ENCODE peak calls at places on chromosomes 7 and 10, in nine cellular contexts. I is suprapubic skin, Q is ovary, W is transverse colon, N is A549, R is sigmoid colon, L is stomach, X is upper lobe of left lung, A is HepG2. M is an unnamed sample.

GRCh38 chr7:7969306-7970112 is 913 bp downstream of the GLCCI1 start:
- DNase-seq in I (no peak), Q (peak), W (peak), N (peak), R (peak), L (peak), X (peak), A (no peak), M (peak)

GRCh38 chr10:43254881-43255643 is 11.8 kb downstream of the RASGEF1A start:
- DNase-seq in I (peak), Q (peak), W (no peak), N (no peak), R (no peak), L (peak), X (peak), A (no peak), M (no peak)

GRCh38 chr7:95549818-95550529 is 46.3 kb downstream of the PDK4 start:
- DNase-seq in I (peak), Q (peak), W (peak), N (peak), R (peak), L (peak), X (no peak), A (no peak), M (peak)

GRCh38 chr10:52740913-52741675 is 31.5 kb downstream of the MBL2 start:
- DNase-seq in I (no peak), Q (no peak), W (peak), N (peak), R (no peak), L (peak), X (no peak), A (peak), M (peak)

GRCh38 chr7:16755397-16755796 is 1.8 kb downstream of the TSPAN13 start:
- DNase-seq in I (no peak), Q (no peak), W (no peak), N (no peak), R (no peak), L (no peak), X (no peak), A (no peak), M (no peak)

GRCh38 chr10:110013615-110014293 is 6.0 kb downstream of the ADD3 start:
- DNase-seq in I (no peak), Q (no peak), W (no peak), N (no peak), R (no peak), L (no peak), X (no peak), A (peak), M (no peak)

GRCh38 chr10:96910488-96911395 is 78.6 kb downstream of the LCOR start:
- DNase-seq in I (no peak), Q (no peak), W (no peak), N (peak), R (no peak), L (no peak), X (no peak), A (peak), M (peak)

GRCh38 chr7:6271091-6271658 is 1.2 kb downstream of the CYTH3 start:
- DNase-seq in I (no peak), Q (peak), W (peak), N (peak), R (peak), L (peak), X (no peak), A (no peak), M (peak)

GRCh38 chr10:106816318-106817085 is 348.0 kb downstream of the SORCS1 start:
- DNase-seq in I (no peak), Q (no peak), W (peak), N (no peak), R (no peak), L (no peak), X (no peak), A (no peak), M (no peak)

GRCh38 chr10:35079763-35080162 is 10.4 kb downstream of the CUL2 start:
- DNase-seq in I (no peak), Q (no peak), W (no peak), N (peak), R (no peak), L (no peak), X (no peak), A (no peak), M (no peak)

GRCh38 chr10:101694674-101695403 is at the start of gene FBXW4:
- DNase-seq in I (peak), Q (peak), W (peak), N (peak), R (peak), L (peak), X (peak), A (peak), M (no peak)

GRCh38 chr10:124616040-124616835 is 127.9 kb downstream of the FAM53B start:
- DNase-seq in I (no peak), Q (no peak), W (no peak), N (no peak), R (no peak), L (no peak), X (peak), A (no peak), M (no peak)

GRCh38 chr7:151840088-151840910 is 36.6 kb downstream of the PRKAG2 start:
- DNase-seq in I (no peak), Q (no peak), W (no peak), N (no peak), R (no peak), L (no peak), X (no peak), A (no peak), M (no peak)

GRCh38 chr7:120588411-120588810 is 269.5 kb downstream of the TSPAN12 start:
- DNase-seq in I (no peak), Q (no peak), W (no peak), N (no peak), R (no peak), L (no peak), X (no peak), A (no peak), M (no peak)

GRCh38 chr7:69596056-69596455 is 2.2 kb upstream of the AUTS2 start:
- DNase-seq in I (no peak), Q (no peak), W (no peak), N (no peak), R (no peak), L (no peak), X (no peak), A (no peak), M (no peak)

GRCh38 chr10:29424017-29424416 is 135.1 kb downstream of the LYZL1 start:
- DNase-seq in I (no peak), Q (no peak), W (no peak), N (no peak), R (no peak), L (no peak), X (no peak), A (no peak), M (no peak)

GRCh38 chr7:27128034-27128433 is 2.5 kb downstream of the HOXA4 start:
- DNase-seq in I (no peak), Q (no peak), W (no peak), N (no peak), R (no peak), L (no peak), X (no peak), A (no peak), M (no peak)

GRCh38 chr7:112938895-112939588 is 147.6 kb downstream of the GPR85 start:
- DNase-seq in I (no peak), Q (peak), W (peak), N (peak), R (peak), L (no peak), X (no peak), A (peak), M (peak)

GRCh38 chr7:122132341-122132740 is 11.7 kb downstream of the AASS start:
- DNase-seq in I (no peak), Q (no peak), W (no peak), N (no peak), R (no peak), L (no peak), X (no peak), A (no peak), M (no peak)

GRCh38 chr7:44990520-44991023 is 9.4 kb upstream of the CCM2 start:
- DNase-seq in I (no peak), Q (no peak), W (no peak), N (no peak), R (no peak), L (no peak), X (no peak), A (no peak), M (no peak)

GRCh38 chr10:13725594-13725993 is 138.8 kb downstream of the PRPF18 start:
- DNase-seq in I (no peak), Q (no peak), W (no peak), N (no peak), R (no peak), L (no peak), X (no peak), A (peak), M (no peak)

GRCh38 chr7:41143074-41143473 is 559.8 kb downstream of the INHBA start:
- DNase-seq in I (no peak), Q (no peak), W (no peak), N (no peak), R (no peak), L (no peak), X (no peak), A (no peak), M (no peak)

GRCh38 chr10:34655286-34656170 is 159.6 kb downstream of the PARD3 start:
- DNase-seq in I (no peak), Q (no peak), W (peak), N (peak), R (no peak), L (peak), X (no peak), A (peak), M (no peak)

GRCh38 chr7:479115-479947 is 40.3 kb downstream of the PDGFA start:
- DNase-seq in I (no peak), Q (peak), W (no peak), N (no peak), R (peak), L (no peak), X (peak), A (no peak), M (no peak)

GRCh38 chr7:14740606-14741005 is 161.9 kb downstream of the DGKB start:
- DNase-seq in I (no peak), Q (no peak), W (no peak), N (no peak), R (no peak), L (no peak), X (no peak), A (no peak), M (no peak)

GRCh38 chr10:200405-200804 is 65.2 kb downstream of the ZMYND11 start:
- DNase-seq in I (no peak), Q (no peak), W (no peak), N (no peak), R (no peak), L (no peak), X (no peak), A (no peak), M (no peak)

GRCh38 chr10:101130984-101131961 is at the start of gene TLX1:
- DNase-seq in I (no peak), Q (no peak), W (no peak), N (no peak), R (peak), L (peak), X (peak), A (no peak), M (no peak)

GRCh38 chr7:452791-453455 is 66.7 kb downstream of the PDGFA start:
- DNase-seq in I (no peak), Q (no peak), W (no peak), N (no peak), R (no peak), L (no peak), X (peak), A (no peak), M (no peak)

GRCh38 chr7:7323352-7323751 is 141.0 kb downstream of the C1GALT1 start:
- DNase-seq in I (no peak), Q (no peak), W (no peak), N (no peak), R (no peak), L (no peak), X (no peak), A (no peak), M (no peak)

GRCh38 chr10:3588816-3589215 is 196.2 kb downstream of the KLF6 start:
- DNase-seq in I (no peak), Q (no peak), W (no peak), N (no peak), R (no peak), L (no peak), X (no peak), A (no peak), M (no peak)

GRCh38 chr10:103480521-103480920 is 1.5 kb upstream of the CALHM3 start:
- DNase-seq in I (no peak), Q (peak), W (no peak), N (no peak), R (no peak), L (no peak), X (no peak), A (no peak), M (no peak)

GRCh38 chr10:32889631-32890212 is 68.3 kb downstream of the ITGB1 start:
- DNase-seq in I (no peak), Q (no peak), W (no peak), N (no peak), R (no peak), L (no peak), X (no peak), A (no peak), M (no peak)
- TF ChIP-seq EP300 in I (no peak), Q (no peak), W (no peak), N (no peak), R (no peak), L (no peak), X (no peak), A (no peak), M (no peak)

GRCh38 chr10:118298787-118299186 is 43.3 kb downstream of the FAM204A start:
- DNase-seq in I (no peak), Q (no peak), W (no peak), N (no peak), R (no peak), L (no peak), X (no peak), A (no peak), M (no peak)

GRCh38 chr10:118305730-118306129 is 36.4 kb downstream of the FAM204A start:
- DNase-seq in I (no peak), Q (no peak), W (no peak), N (no peak), R (no peak), L (no peak), X (no peak), A (no peak), M (no peak)

GRCh38 chr10:118304521-118304920 is 37.6 kb downstream of the FAM204A start:
- DNase-seq in I (no peak), Q (no peak), W (peak), N (no peak), R (no peak), L (no peak), X (no peak), A (no peak), M (no peak)

GRCh38 chr10:118300266-118300665 is 41.9 kb downstream of the FAM204A start:
- DNase-seq in I (no peak), Q (no peak), W (no peak), N (no peak), R (no peak), L (no peak), X (no peak), A (no peak), M (no peak)

GRCh38 chr10:118301211-118301610 is 40.9 kb downstream of the FAM204A start:
- DNase-seq in I (no peak), Q (no peak), W (no peak), N (no peak), R (no peak), L (no peak), X (no peak), A (no peak), M (no peak)
- TF ChIP-seq EP300 in I (no peak), Q (no peak), W (no peak), N (no peak), R (no peak), L (no peak), X (no peak), A (no peak), M (no peak)

DNA sequence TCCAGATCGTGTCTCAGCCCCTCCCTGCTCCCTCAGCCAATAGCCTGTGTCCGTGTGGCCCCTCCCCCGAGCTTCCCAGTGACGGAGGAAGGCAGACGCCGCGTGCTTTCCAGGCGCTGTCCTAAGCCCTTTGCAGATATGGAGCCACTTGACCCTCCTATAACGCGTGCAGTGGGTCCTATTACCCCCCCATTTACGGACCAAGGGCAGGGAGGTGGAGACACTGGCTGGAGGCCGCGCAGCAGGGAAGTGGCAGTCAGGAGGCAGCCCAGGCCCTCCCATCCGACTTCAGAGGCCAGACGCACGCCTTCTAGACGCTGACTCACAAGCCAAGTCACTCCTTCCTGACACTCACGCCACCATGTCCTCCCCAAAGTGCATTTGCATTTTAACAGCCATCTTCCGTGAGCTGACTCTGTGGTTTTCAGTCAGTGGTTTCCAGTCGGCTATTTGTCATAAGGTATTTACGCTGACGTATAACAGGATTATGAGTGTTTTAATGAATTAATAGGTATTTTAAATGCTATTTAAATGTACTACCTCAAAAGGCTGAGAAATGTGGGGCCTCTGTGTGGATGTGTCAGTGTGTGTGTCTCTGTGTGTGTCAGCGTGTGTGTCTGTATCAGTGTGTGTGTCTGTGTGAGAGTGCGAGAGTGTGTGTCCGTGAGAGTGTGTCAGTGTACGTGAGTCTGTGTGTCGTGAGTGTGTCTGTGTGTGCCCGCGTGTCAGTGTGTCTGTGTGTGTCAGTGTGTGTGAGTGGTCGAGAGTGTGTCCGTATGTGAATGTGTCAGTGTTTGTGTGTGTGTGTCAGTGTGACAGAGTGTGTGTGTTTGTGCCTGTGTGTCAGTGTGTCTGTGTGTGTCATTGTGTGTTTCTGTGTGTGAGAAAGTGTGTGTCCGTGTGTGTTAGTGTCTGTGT is 92.1 kb upstream of the INSIG1 start:
- DNase-seq in I (peak), Q (peak), W (peak), N (peak), R (peak), L (peak), X (no peak), A (no peak), M (peak)
- TF ChIP-seq EP300 in I (no peak), Q (no peak), W (no peak), N (no peak), R (peak), L (no peak), X (peak), A (no peak), M (peak)

GRCh38 chr7:79502151-79502550 is 48.7 kb upstream of the MAGI2 start:
- DNase-seq in I (no peak), Q (no peak), W (no peak), N (no peak), R (no peak), L (no peak), X (no peak), A (no peak), M (no peak)

GRCh38 chr7:79506481-79506880 is 53.0 kb upstream of the MAGI2 start:
- DNase-seq in I (no peak), Q (no peak), W (no peak), N (no peak), R (no peak), L (no peak), X (no peak), A (peak), M (no peak)

GRCh38 chr7:79507161-79507560 is 53.7 kb upstream of the MAGI2 start:
- DNase-seq in I (no peak), Q (no peak), W (no peak), N (no peak), R (no peak), L (no peak), X (no peak), A (peak), M (no peak)

GRCh38 chr7:79504607-79505389 is 51.3 kb upstream of the MAGI2 start:
- DNase-seq in I (no peak), Q (peak), W (no peak), N (no peak), R (no peak), L (no peak), X (no peak), A (peak), M (no peak)
- TF ChIP-seq EP300 in I (no peak), Q (no peak), W (no peak), N (no peak), R (no peak), L (no peak), X (no peak), A (no peak), M (no peak)

DNA sequence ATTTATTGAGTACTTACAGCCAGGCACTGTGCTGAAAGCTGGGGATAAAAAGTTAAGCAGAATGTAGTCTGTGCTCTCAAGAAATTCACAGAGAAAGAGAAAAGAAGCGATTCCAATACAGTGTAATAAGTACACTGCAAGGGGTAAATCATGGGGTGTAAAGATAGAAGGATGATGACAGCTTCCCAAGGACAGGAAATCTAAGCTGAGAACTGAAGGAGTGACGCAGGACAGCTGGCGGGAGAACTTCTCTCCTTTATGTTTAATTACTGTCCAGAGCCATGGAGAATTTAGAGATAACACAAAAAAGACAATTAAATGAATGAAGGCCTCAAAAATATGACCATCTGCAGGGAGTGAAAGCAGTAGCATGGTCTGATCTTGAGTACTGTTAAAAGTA is 34.8 kb downstream of the C7orf33 start:
- DNase-seq in I (no peak), Q (no peak), W (no peak), N (no peak), R (no peak), L (no peak), X (no peak), A (no peak), M (no peak)
- TF ChIP-seq EP300 in I (no peak), Q (no peak), W (no peak), N (no peak), R (no peak), L (no peak), X (no peak), A (no peak), M (no peak)

DNA sequence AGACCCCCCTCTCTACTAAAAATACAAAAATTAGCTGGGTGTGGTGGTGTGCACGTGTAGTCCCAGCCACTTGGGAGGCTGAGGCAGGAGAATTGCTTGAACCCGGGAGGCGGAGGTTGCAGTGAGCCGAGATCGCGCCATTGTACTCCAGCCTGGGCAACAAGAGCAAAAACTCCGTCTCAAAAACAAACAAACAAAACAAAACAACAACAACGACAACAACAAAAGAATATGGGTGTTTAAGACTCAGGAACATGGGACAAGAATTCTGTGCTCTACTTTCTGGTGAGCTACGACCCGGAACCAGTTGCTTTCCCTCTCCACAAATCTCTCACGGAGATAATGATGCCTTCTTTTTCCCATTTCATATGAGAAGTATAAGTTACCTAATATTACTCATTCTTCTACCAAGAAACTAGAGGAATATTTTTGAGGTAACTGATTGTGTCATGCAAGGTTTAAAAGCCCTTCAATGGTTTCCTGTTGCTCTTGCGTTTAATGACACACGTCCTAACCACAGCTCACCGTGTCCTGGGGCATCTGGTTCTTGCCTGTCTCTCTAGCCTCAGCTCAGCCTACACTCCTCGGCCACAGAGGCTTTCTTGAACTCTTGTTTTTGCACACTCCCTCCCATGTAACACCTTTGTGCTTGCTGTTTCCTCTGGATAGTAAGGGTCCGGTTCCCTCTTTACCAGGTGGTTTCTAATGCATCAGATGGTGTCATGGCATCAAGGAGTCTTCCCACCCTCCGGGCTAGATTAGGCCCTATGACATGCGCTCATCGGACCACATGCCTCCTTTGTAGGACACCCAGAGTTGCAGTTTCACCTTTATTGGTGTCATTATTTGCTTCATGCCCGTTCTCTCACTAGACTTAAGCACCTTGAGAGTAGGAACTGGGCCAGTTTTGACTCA is 67.5 kb downstream of the PFKFB3 start:
- DNase-seq in I (no peak), Q (no peak), W (peak), N (no peak), R (no peak), L (peak), X (no peak), A (no peak), M (no peak)
- TF ChIP-seq EP300 in I (no peak), Q (no peak), W (peak), N (no peak), R (no peak), L (no peak), X (peak), A (no peak), M (no peak)